ENCODE peak calls at places on chromosome 10, in six cellular contexts. X, P, Y, R, L and C are unnamed samples.

GRCh38 chr10:91603173-91603572 is 29.7 kb downstream of the PPP1R3C start:
- DNase-seq in Y (no peak), P (no peak), L (no peak), X (no peak), R (no peak), C (no peak)

GRCh38 chr10:69089638-69090599 is 2.0 kb downstream of the SRGN start:
- DNase-seq in Y (no peak), R (no peak), P (peak; percentile 44), X (peak; percentile 54), L (no peak), C (no peak)

GRCh38 chr10:30051220-30051619 is 8.2 kb downstream of the JCAD start:
- DNase-seq in L (no peak), P (no peak), Y (no peak), X (peak; percentile 78), R (no peak), C (no peak)

GRCh38 chr10:63236113-63236935 is 103.2 kb downstream of the NRBF2 start:
- DNase-seq in X (peak; percentile 96), L (peak; percentile 41), R (no peak), Y (peak; percentile 70), P (no peak), C (no peak)

GRCh38 chr10:26938578-26938977 is 77.8 kb upstream of the ABI1 start:
- DNase-seq in L (no peak), Y (no peak), R (no peak), X (no peak), P (no peak), C (no peak)

GRCh38 chr10:36057180-36057579 is 415.1 kb upstream of the FZD8 start:
- DNase-seq in P (no peak), Y (no peak), L (no peak), R (no peak), X (peak; percentile 45), C (no peak)

GRCh38 chr10:10361486-10361885 is 656.2 kb upstream of the CELF2 start:
- DNase-seq in X (no peak), P (no peak), Y (no peak), R (no peak), L (no peak), C (no peak)

GRCh38 chr10:66996996-66997395 is 71.2 kb downstream of the LRRTM3 start:
- DNase-seq in X (no peak), P (no peak), R (no peak), L (no peak), Y (no peak), C (no peak)

GRCh38 chr10:89419548-89419947 is 5.2 kb downstream of the IFIT5 start:
- DNase-seq in R (no peak), L (no peak), Y (no peak), P (peak; percentile 16), X (peak; percentile 31), C (no peak)
- TF ChIP-seq CTCF in R (no peak), L (no peak), Y (peak; percentile 30), P (peak; percentile 60), X (peak; percentile 44), C (no peak)

DNA sequence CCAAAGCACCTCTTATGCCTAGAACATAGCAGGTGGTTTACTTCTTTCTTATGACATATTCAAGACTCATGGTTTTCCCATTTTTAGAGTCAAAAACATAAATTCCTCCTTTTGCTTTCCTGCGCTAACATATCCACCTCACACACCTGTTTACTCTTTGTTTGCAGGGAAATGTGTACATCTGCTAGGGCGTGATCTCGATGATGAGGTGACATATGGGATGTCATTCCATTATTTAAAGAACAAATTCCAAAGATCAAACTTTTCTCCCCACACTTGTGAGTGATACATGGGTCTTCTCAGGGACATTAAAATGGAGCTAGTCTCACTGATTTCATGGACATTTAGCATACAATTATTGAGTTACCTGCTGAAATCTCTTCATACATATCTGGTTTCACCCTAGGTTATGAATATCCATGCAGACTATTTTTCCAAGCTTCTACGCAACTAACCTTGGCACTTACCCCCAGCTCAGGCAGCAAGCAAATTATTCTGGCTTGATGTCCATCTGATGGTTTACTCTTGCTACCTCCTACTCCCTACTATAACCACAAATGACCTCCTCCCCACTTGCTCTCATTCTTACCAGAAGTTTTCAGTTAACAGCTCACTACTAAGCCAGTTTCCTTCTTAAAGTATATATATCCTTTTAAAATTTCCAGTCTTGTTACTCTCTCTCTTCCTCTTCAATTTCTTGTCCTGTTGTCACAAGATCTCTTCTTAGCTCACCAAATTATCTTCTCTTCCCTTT is 208.5 kb downstream of the RNLS start:
- DNase-seq in X (no peak), P (no peak), L (no peak), R (no peak), Y (no peak), C (no peak)
- H3K27ac ChIP-seq in X (no peak overlapping the region), P (no peak overlapping the region), L (no peak overlapping the region), R (no peak overlapping the region), Y (no peak overlapping the region), C (no peak overlapping the region)

GRCh38 chr10:101493249-101493648 is 94.8 kb downstream of the POLL start:
- DNase-seq in P (no peak), X (no peak), L (no peak), R (no peak), Y (no peak), C (no peak)

GRCh38 chr10:101492814-101493213 is 95.2 kb downstream of the POLL start:
- DNase-seq in X (no peak), Y (no peak), R (no peak), P (no peak), L (no peak), C (no peak)

GRCh38 chr10:101494650-101495049 is 93.4 kb downstream of the POLL start:
- DNase-seq in L (no peak), R (no peak), X (no peak), P (no peak), Y (no peak), C (no peak)

GRCh38 chr10:101493782-101494281 is 94.2 kb downstream of the POLL start:
- DNase-seq in Y (no peak), P (no peak), L (no peak), R (no peak), X (no peak), C (no peak)

DNA sequence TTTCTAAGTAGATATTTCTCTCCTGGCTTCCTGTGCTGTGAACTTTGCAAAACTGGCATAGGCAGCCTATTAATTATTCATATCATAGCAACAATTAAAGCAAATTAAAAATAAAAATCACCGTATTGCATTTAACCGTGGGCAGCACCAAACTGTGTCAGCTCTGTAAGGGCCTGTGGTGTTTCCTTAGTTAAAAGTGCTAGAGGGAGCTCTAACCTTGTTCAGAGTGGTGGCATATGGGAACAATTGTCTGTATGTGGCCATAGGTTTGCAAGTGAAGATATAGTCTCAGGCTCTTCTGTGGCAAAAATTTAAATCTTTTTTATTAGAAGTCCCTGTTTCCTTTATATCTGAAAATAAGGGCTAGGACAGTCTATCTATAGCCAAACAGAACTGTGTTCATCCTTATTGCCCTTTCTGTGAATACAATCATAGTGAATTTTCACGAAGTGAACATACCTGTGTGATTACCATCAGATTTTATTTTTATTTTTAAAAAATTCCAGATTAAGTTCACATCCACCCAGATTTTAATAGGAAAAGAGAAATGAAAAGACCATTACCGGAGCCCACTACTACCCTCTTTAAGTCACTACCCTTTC is 92.6 kb downstream of the POLL start:
- DNase-seq in Y (peak; percentile 22), P (no peak), R (no peak), X (peak; percentile 3), L (no peak), C (no peak)
- TF ChIP-seq CTCF in Y (peak; percentile 22), P (peak; percentile 43), R (no peak), X (peak; percentile 8), L (no peak), C (no peak)

DNA sequence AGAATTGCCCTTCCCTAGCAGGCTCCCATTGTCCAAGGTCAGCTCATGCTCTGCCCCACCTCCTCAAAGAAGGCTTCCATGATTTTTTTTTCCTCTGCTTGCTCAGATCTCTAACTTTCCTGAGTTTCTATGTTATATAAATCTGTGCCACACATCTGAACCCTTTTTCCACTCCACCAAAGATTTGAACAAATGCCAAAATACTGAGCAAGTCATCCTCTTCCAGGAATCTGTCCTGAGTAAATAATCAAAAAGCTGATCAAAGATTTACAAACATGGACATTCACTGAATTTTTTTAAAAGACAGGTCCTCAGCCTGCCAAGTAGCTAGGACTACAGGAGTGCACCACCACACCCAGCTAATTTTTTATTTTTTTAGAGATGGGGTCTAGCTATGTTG is 102.8 kb upstream of the ARID5B start:
- DNase-seq in Y (no peak), X (no peak), P (no peak), R (no peak), L (no peak), C (no peak)
- H3K27ac ChIP-seq in Y (no peak overlapping the region), X (no peak overlapping the region), P (no peak overlapping the region), R (no peak overlapping the region), L (no peak overlapping the region), C (no peak overlapping the region)

GRCh38 chr10:86288695-86289576 is 77.7 kb downstream of the GRID1 start:
- DNase-seq in R (peak; percentile 36), L (no peak), P (no peak), Y (no peak), X (no peak), C (no peak)

GRCh38 chr10:86290933-86291615 is 75.5 kb downstream of the GRID1 start:
- DNase-seq in X (no peak), P (no peak), R (peak; percentile 26), L (no peak), Y (no peak), C (no peak)

GRCh38 chr10:86287422-86287793 is 79.2 kb downstream of the GRID1 start:
- DNase-seq in Y (no peak), P (no peak), X (no peak), L (no peak), R (peak; percentile 51), C (no peak)

GRCh38 chr10:86287966-86288579 is 78.5 kb downstream of the GRID1 start:
- DNase-seq in L (no peak), Y (no peak), X (no peak), P (no peak), R (peak; percentile 50), C (no peak)

GRCh38 chr10:86289577-86289868 is 77.1 kb downstream of the GRID1 start:
- DNase-seq in R (peak; percentile 23), L (no peak), X (no peak), P (no peak), Y (no peak), C (no peak)
- TF ChIP-seq CTCF in R (no peak), L (no peak), X (no peak), P (no peak), Y (no peak), C (no peak)

GRCh38 chr10:3774814-3775670 is 10.0 kb downstream of the KLF6 start:
- DNase-seq in X (peak; percentile 91), Y (no peak), L (no peak), R (no peak), P (peak; percentile 50), C (no peak)
- H3K27ac ChIP-seq in X (peak overlapping the region; percentile 33), Y (peak overlapping the region; percentile 97), L (peak overlapping the region; percentile 26), R (peak overlapping the region; percentile 100), P (peak overlapping the region; percentile 56), C (peak overlapping the region; percentile 88)

GRCh38 chr10:78229950-78230675 is 196.4 kb downstream of the RPS24 start:
- DNase-seq in L (no peak), P (no peak), X (no peak), Y (no peak), R (no peak), C (no peak)

GRCh38 chr10:78231327-78231726 is 197.7 kb downstream of the RPS24 start:
- DNase-seq in L (no peak), P (no peak), R (no peak), X (no peak), Y (no peak), C (no peak)

GRCh38 chr10:78236416-78237015 is 202.9 kb downstream of the RPS24 start:
- DNase-seq in L (no peak), R (no peak), X (no peak), P (no peak), Y (no peak), C (no peak)

GRCh38 chr10:78231930-78232329 is 198.3 kb downstream of the RPS24 start:
- DNase-seq in Y (no peak), L (no peak), P (no peak), R (no peak), X (no peak), C (no peak)
- TF ChIP-seq CTCF in Y (no peak), L (peak; percentile 48), P (peak; percentile 49), R (no peak), X (peak; percentile 39), C (no peak)